ENCODE peak calls at places on chromosomes 12 and 14, in seven cellular contexts. P is IMR-90, I is H1, G is H9, L is neuronal stem cell, Z is mesenchymal stem cell, U is mesendoderm. Y is an unnamed sample.

GRCh38 chr14:57405562-57405961 is 15.2 kb downstream of the NAA30 start:
- DNase-seq in U (peak), L (no peak), I (no peak), Z (no peak), G (no peak), P (no peak), Y (no peak)

GRCh38 chr12:51171884-51172514 is 936 bp downstream of the TFCP2 start:
- DNase-seq in L (no peak), I (no peak), U (peak), P (peak), G (peak), Z (peak), Y (peak)

GRCh38 chr12:77062846-77063461 is 2.4 kb downstream of the E2F7 start:
- DNase-seq in U (no peak), Z (peak), G (no peak), P (peak), L (no peak), I (no peak), Y (no peak)

GRCh38 chr14:46058964-46059580 is 592.5 kb downstream of the RPL10L start:
- DNase-seq in G (no peak), U (no peak), P (no peak), L (no peak), Z (no peak), I (no peak), Y (no peak)

GRCh38 chr12:108667349-108667748 is 33.7 kb upstream of the SELPLG start:
- DNase-seq in U (no peak), I (no peak), G (no peak), P (no peak), L (no peak), Z (peak), Y (no peak)

GRCh38 chr12:114313910-114314309 is 92.0 kb downstream of the TBX5 start:
- DNase-seq in U (peak), L (no peak), P (no peak), G (no peak), Z (no peak), I (no peak), Y (no peak)

GRCh38 chr14:104795781-104796681 is 483 bp upstream of the AKT1 start:
- DNase-seq in U (no peak), Z (peak), P (no peak), I (no peak), G (no peak), L (no peak), Y (peak)

GRCh38 chr12:6818246-6819006 is 3.2 kb upstream of the GPR162 start:
- DNase-seq in G (peak), P (no peak), L (no peak), U (peak), Z (no peak), I (no peak), Y (no peak)

GRCh38 chr14:95063391-95063790 is 93.9 kb downstream of the DICER1 start:
- DNase-seq in Z (no peak), U (no peak), L (no peak), G (no peak), P (no peak), I (no peak), Y (no peak)

GRCh38 chr14:23578560-23579310 is at the start of gene JPH4:
- DNase-seq in U (no peak), L (no peak), I (no peak), G (peak), P (no peak), Z (no peak), Y (no peak)

GRCh38 chr12:127445583-127445982 is 821.4 kb upstream of the TMEM132C start:
- DNase-seq in U (no peak), L (no peak), I (no peak), Z (no peak), G (no peak), P (no peak), Y (no peak)

GRCh38 chr12:12890815-12891645 is at the start of gene GPRC5A:
- DNase-seq in P (peak), Z (peak), U (peak), L (no peak), I (no peak), G (peak), Y (peak)

GRCh38 chr12:67982165-67982563 is 7.1 kb upstream of the IFNG-AS1 start:
- DNase-seq in G (no peak), P (no peak), L (no peak), Z (no peak), I (no peak), U (no peak), Y (no peak)

GRCh38 chr14:96400495-96400894 is 8.6 kb downstream of the AK7 start:
- DNase-seq in P (no peak), Z (no peak), L (no peak), G (no peak), U (no peak), I (no peak), Y (no peak)

GRCh38 chr14:96394047-96394815 is 2.3 kb downstream of the AK7 start:
- DNase-seq in U (no peak), I (no peak), L (no peak), Z (no peak), P (no peak), G (no peak), Y (no peak)

GRCh38 chr14:96398921-96399320 is 7.0 kb downstream of the AK7 start:
- DNase-seq in P (no peak), G (no peak), U (no peak), L (no peak), I (no peak), Z (no peak), Y (no peak)

GRCh38 chr14:96399405-96399804 is 7.5 kb downstream of the AK7 start:
- DNase-seq in Z (no peak), U (no peak), I (no peak), L (no peak), G (no peak), P (no peak), Y (no peak)

GRCh38 chr14:96398432-96398831 is 6.5 kb downstream of the AK7 start:
- DNase-seq in L (no peak), Z (no peak), I (no peak), P (no peak), G (no peak), U (no peak), Y (no peak)
- H3K18ac ChIP-seq in L (no peak), Z (no peak), I (no peak), P (no peak), G (no peak), U (no peak), Y (no peak)

GRCh38 chr12:106157802-106158201 is 19.0 kb upstream of the NUAK1 start:
- DNase-seq in I (no peak), P (no peak), G (no peak), L (no peak), Z (no peak), U (no peak), Y (no peak)

GRCh38 chr12:106152334-106152733 is 13.6 kb upstream of the NUAK1 start:
- DNase-seq in L (no peak), G (no peak), I (no peak), P (no peak), Z (no peak), U (no peak), Y (no peak)

GRCh38 chr12:106149096-106149784 is 10.5 kb upstream of the NUAK1 start:
- DNase-seq in P (peak), U (peak), G (peak), L (no peak), I (no peak), Z (no peak), Y (peak)

GRCh38 chr12:106154781-106155273 is 16.1 kb upstream of the NUAK1 start:
- DNase-seq in P (no peak), G (no peak), U (no peak), L (no peak), Z (no peak), I (no peak), Y (no peak)
- H4K8ac ChIP-seq in P (no peak), G (no peak), U (no peak), L (no peak), Z (no peak), I (no peak), Y (no peak)

GRCh38 chr14:49926803-49927202 is 33.9 kb downstream of the ARF6 start:
- DNase-seq in L (no peak), G (no peak), I (no peak), Z (no peak), P (no peak), U (no peak), Y (no peak)
- H3K18ac ChIP-seq in L (no peak), G (no peak), I (no peak), Z (no peak), P (no peak), U (no peak), Y (no peak)

GRCh38 chr14:78947681-78948080 is 777.5 kb downstream of the NRXN3 start:
- DNase-seq in U (peak), L (no peak), G (no peak), P (no peak), I (no peak), Z (no peak), Y (no peak)

GRCh38 chr14:78946949-78947348 is 776.8 kb downstream of the NRXN3 start:
- DNase-seq in P (no peak), L (no peak), I (no peak), G (no peak), U (peak), Z (no peak), Y (no peak)

DNA sequence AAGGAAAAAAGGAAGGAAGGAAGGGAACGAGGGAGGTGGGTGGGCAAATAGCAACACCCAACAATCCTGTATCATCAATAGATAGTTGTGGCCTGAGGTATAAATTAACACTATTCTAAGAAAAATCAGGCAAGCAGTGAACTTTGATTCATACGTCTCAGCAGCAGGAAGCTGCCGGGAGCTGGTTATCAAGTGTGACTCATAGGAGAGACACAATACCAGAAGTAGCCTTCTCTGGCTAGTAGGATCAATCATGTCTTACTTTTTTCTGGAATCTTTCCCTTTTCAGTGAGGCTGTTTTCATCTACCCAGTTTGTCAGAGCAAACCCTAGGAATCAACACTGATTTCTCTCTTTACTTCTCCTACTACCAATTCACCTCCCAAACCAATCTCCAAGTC is 780.5 kb downstream of the NRXN3 start:
- DNase-seq in I (no peak), U (peak), L (no peak), G (no peak), Z (peak), P (peak), Y (no peak)
- H4K8ac ChIP-seq in I (no peak), U (no peak), L (no peak), G (no peak), Z (no peak), P (no peak), Y (no peak)

DNA sequence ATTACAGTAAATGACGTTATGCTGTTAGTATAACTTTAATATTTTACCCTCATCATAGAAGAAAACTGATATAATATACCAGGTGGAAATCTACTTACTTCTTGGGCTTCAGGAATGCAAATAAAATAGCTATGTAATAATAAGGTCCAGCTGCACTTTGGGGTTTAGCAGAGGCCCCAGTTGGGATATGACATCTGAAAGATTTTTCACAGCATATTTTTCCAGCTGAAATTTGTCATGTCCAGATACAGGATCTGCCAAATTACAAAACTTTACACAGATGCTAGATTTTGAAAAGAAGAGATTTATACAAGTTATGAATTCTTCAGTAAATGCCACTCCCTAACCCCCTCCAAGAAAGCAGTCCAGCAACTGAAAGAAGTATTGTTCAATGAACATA is 29.3 kb upstream of the DCN start:
- DNase-seq in P (peak), Z (no peak), I (no peak), G (no peak), U (no peak), L (no peak), Y (no peak)
- H3K18ac ChIP-seq in P (no peak), Z (no peak), I (no peak), G (no peak), U (no peak), L (no peak), Y (no peak)

DNA sequence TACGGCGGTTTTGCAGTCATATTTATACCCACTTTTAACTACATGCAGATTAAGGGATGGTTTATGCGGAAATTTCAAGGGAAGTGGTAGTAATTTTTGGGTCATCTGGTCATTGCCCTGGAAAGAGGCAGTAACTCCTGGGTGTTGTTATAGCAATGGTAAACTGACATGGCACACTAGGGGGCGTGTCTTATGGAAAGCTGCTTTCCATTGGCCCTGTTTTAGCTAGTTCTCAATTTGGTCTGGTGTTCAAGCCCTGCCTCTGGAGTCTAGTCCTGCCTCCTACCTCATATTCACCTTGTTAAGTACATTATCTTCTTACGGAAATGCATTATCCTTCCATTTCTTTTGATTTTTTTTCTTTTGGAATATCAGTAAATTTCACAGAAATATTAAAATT is 1.7 kb upstream of the IAPP start:
- DNase-seq in I (no peak), Z (no peak), L (no peak), U (no peak), G (no peak), P (no peak), Y (no peak)
- H4K8ac ChIP-seq in I (no peak), Z (no peak), L (no peak), U (no peak), G (no peak), P (no peak), Y (no peak)